ENCODE peak calls at places on chromosomes 12 and 14, in seven cellular contexts. F is stimulated activated CD4-positive, alpha-beta T cell treated with anti-CD3 and anti-CD28 coated beads, TNF-alpha, amount 100 ng/mL, for 48 hours; G is activated CD8-positive, alpha-beta memory T cell treated with anti-CD3 and anti-CD28 coated beads for 4 hours; J is ACHN; Z is Panc1; C is HT1080; I is LoVo. L is an unnamed sample.

GRCh38 chr12:91991397-91992187 is 154.1 kb downstream of the BTG1 start:
- DNase-seq in F (no peak), G (no peak), J (no peak), Z (no peak), C (no peak), I (no peak), L (no peak)

GRCh38 chr12:98419795-98420402 is 95.5 kb upstream of the TMPO start:
- DNase-seq in F (no peak), G (no peak), J (no peak), Z (no peak), C (no peak), I (no peak), L (no peak)

GRCh38 chr14:92728781-92729364 is 19.6 kb downstream of the LGMN start:
- DNase-seq in F (no peak), G (no peak), J (peak), Z (no peak), C (peak), I (no peak), L (no peak)

GRCh38 chr14:67538501-67538900 is 5.4 kb downstream of the PLEKHH1 start:
- DNase-seq in F (no peak), G (no peak), J (no peak), Z (no peak), C (no peak), I (no peak), L (no peak)

GRCh38 chr12:108305520-108305919 is 33.6 kb downstream of the CMKLR1 start:
- DNase-seq in F (peak), G (no peak), J (peak), Z (no peak), C (peak), I (peak), L (no peak)

GRCh38 chr14:54438703-54439102 is 2.5 kb downstream of the CNIH1 start:
- DNase-seq in F (no peak), G (no peak), J (no peak), Z (no peak), C (no peak), I (no peak), L (no peak)

GRCh38 chr14:106844608-106845285 is 1318.4 kb downstream of the TMEM121 start:
- DNase-seq in F (peak), G (peak), J (peak), Z (no peak), C (no peak), I (peak), L (peak)

GRCh38 chr14:52862652-52863338 is 71.4 kb upstream of the GNPNAT1 start:
- DNase-seq in F (no peak), G (no peak), J (no peak), Z (no peak), C (no peak), I (no peak), L (no peak)

GRCh38 chr12:48351022-48351708 is 446 bp upstream of the ZNF641 start:
- DNase-seq in F (no peak), G (no peak), J (peak), Z (peak), C (peak), I (peak), L (no peak)

GRCh38 chr12:24175281-24175680 is 225.8 kb upstream of the SOX5 start:
- DNase-seq in F (no peak), G (no peak), J (no peak), Z (no peak), C (no peak), I (no peak), L (no peak)

GRCh38 chr14:74140374-74140850 is 55.7 kb downstream of the LIN52 start:
- DNase-seq in F (no peak), G (no peak), J (no peak), Z (no peak), C (no peak), I (peak), L (no peak)

GRCh38 chr12:19277707-19278106 is 148.2 kb downstream of the PLEKHA5 start:
- DNase-seq in F (no peak), G (no peak), J (no peak), Z (no peak), C (no peak), I (no peak), L (no peak)

GRCh38 chr12:55940065-55940732 is 9.2 kb downstream of the DGKA start:
- DNase-seq in F (peak), G (peak), J (peak), Z (peak), C (peak), I (peak), L (peak)

GRCh38 chr12:75998292-75999063 is 33.1 kb downstream of the PHLDA1 start:
- DNase-seq in F (no peak), G (no peak), J (no peak), Z (no peak), C (no peak), I (no peak), L (no peak)

GRCh38 chr12:107320031-107320928 is 226.9 kb upstream of the CRY1 start:
- DNase-seq in F (peak), G (peak), J (peak), Z (no peak), C (peak), I (no peak), L (peak)

GRCh38 chr12:123958876-123959275 is 13.8 kb downstream of the CCDC92 start:
- DNase-seq in F (no peak), G (no peak), J (no peak), Z (no peak), C (no peak), I (no peak), L (no peak)

L was measured in activated T-helper 9 cell treated with anti-CD3 and anti-CD28 coated beads, Interleukin-2, amount 50 U/mL, for 16 hours.